ENCODE peak calls at places on chromosomes 6 and 20, in four cellular contexts. Z, R, P and C are unnamed samples.
A peak's percentile ranks its signal among the peaks of the same experiment; 100 is the strongest.

GRCh38 chr6:15698474-15698873 is 35.6 kb upstream of the DTNBP1 start:
- DNase-seq in Z (no peak), R (no peak), P (no peak), C (no peak)

GRCh38 chr6:131459005-131459404 is 114.0 kb upstream of the ARG1 start:
- DNase-seq in Z (no peak), R (no peak), P (no peak), C (no peak)

GRCh38 chr6:170024940-170025339 is 265.9 kb downstream of the DLL1 start:
- DNase-seq in Z (no peak), R (no peak), P (no peak), C (no peak)

GRCh38 chr6:116572162-116572561 is 858 bp downstream of the RWDD1 start:
- DNase-seq in Z (peak; percentile 18), R (peak; percentile 18), P (no peak), C (no peak)

GRCh38 chr6:138817799-138818198 is 21.9 kb downstream of the ECT2L start:
- DNase-seq in Z (no peak), R (no peak), P (no peak), C (no peak)

GRCh38 chr6:20655317-20655716 is 121.1 kb downstream of the CDKAL1 start:
- DNase-seq in Z (no peak), R (no peak), P (no peak), C (no peak)

GRCh38 chr6:35582315-35582714 is 69.6 kb upstream of the TULP1 start:
- DNase-seq in Z (no peak), R (no peak), P (no peak), C (no peak)

GRCh38 chr20:57618091-57618765 is 2.0 kb downstream of the ZBP1 start:
- DNase-seq in Z (no peak), R (no peak), P (peak; percentile 67), C (no peak)

GRCh38 chr6:138570716-138571020 is 71.4 kb upstream of the NHSL1 start:
- DNase-seq in Z (no peak), R (no peak), P (no peak), C (no peak)

GRCh38 chr6:4946521-4946920 is 57.3 kb downstream of the RPP40 start:
- DNase-seq in Z (no peak), R (no peak), P (no peak), C (no peak)

GRCh38 chr20:6709865-6710595 is 57.5 kb upstream of the BMP2 start:
- DNase-seq in Z (no peak), R (no peak), P (no peak), C (no peak)

GRCh38 chr20:38386004-38386403 is 39.7 kb downstream of the LBP start:
- DNase-seq in Z (no peak), R (no peak), P (no peak), C (no peak)

GRCh38 chr20:38222923-38223742 is 37.4 kb downstream of the KIAA1755 start:
- DNase-seq in Z (no peak), R (no peak), P (no peak), C (no peak)

GRCh38 chr6:91653954-91654843 is 1067.3 kb upstream of the MAP3K7 start:
- DNase-seq in Z (no peak), R (no peak), P (no peak), C (no peak)

GRCh38 chr6:4074478-4075235 is 4.3 kb downstream of the FAM217A start:
- DNase-seq in Z (no peak), R (no peak), P (no peak), C (no peak)

GRCh38 chr6:44558315-44559227 is 171.1 kb downstream of the CDC5L start:
- DNase-seq in Z (no peak), R (no peak), P (no peak), C (no peak)

GRCh38 chr6:13500264-13500663 is 12.9 kb upstream of the GFOD1 start:
- DNase-seq in Z (no peak), R (no peak), P (no peak), C (no peak)

GRCh38 chr6:43311681-43312080 is 3.1 kb upstream of the CRIP3 start:
- DNase-seq in Z (no peak), R (no peak), P (no peak), C (no peak)

GRCh38 chr20:37970856-37971245 is 62.4 kb downstream of the TTI1 start:
- DNase-seq in Z (no peak), R (no peak), P (no peak), C (no peak)

GRCh38 chr20:219290-220115 is 7.6 kb upstream of the DEFB129 start:
- DNase-seq in Z (no peak), R (peak; percentile 7), P (no peak), C (no peak)

GRCh38 chr6:111663692-111664564 is 58.2 kb upstream of the TRAF3IP2 start:
- DNase-seq in Z (peak; percentile 66), R (no peak), P (no peak), C (no peak)

GRCh38 chr20:45083127-45083526 is 17.8 kb downstream of the KCNS1 start:
- DNase-seq in Z (no peak), R (no peak), P (no peak), C (no peak)

GRCh38 chr6:88629838-88630462 is 333.5 kb downstream of the RNGTT start:
- DNase-seq in Z (no peak), R (peak; percentile 84), P (no peak), C (no peak)

GRCh38 chr6:16135078-16135477 is 6.2 kb downstream of the MYLIP start:
- DNase-seq in Z (no peak), R (no peak), P (no peak), C (no peak)

GRCh38 chr6:31057426-31058003 is 47.2 kb downstream of the MUC22 start:
- DNase-seq in Z (no peak), R (no peak), P (no peak), C (no peak)

GRCh38 chr6:46062312-46062711 is 46.7 kb upstream of the CLIC5 start:
- DNase-seq in Z (no peak), R (no peak), P (peak; percentile 44), C (no peak)

GRCh38 chr20:58706150-58706892 is 13.7 kb downstream of the NPEPL1 start:
- DNase-seq in Z (no peak), R (no peak), P (peak; percentile 67), C (no peak)

GRCh38 chr20:63540417-63541186 is 3.4 kb upstream of the PTK6 start:
- DNase-seq in Z (no peak), R (no peak), P (no peak), C (no peak)

GRCh38 chr6:85764844-85765243 is 122.2 kb upstream of the SYNCRIP start:
- DNase-seq in Z (no peak), R (no peak), P (no peak), C (no peak)

GRCh38 chr6:155224031-155224451 is 39.8 kb upstream of the CLDN20 start:
- DNase-seq in Z (no peak), R (no peak), P (no peak), C (no peak)

GRCh38 chr6:159701413-159701999 is 8.5 kb upstream of the SOD2 start:
- DNase-seq in Z (peak; percentile 53), R (no peak), P (no peak), C (no peak)

GRCh38 chr6:129609635-129610034 is 100.3 kb downstream of the ARHGAP18 start:
- DNase-seq in Z (no peak), R (no peak), P (no peak), C (no peak)

GRCh38 chr6:30100585-30101422 is 12.1 kb downstream of the TRIM31 start:
- DNase-seq in Z (peak; percentile 40), R (no peak), P (peak; percentile 89), C (peak; percentile 16)

GRCh38 chr20:34709044-34709835 is 5.1 kb downstream of the TP53INP2 start:
- DNase-seq in Z (peak; percentile 85), R (peak; percentile 49), P (peak; percentile 94), C (peak; percentile 76)

GRCh38 chr20:34711813-34712430 is 7.8 kb downstream of the TP53INP2 start:
- DNase-seq in Z (no peak), R (no peak), P (no peak), C (no peak)

GRCh38 chr20:34709836-34710567 is 5.9 kb downstream of the TP53INP2 start:
- DNase-seq in Z (peak; percentile 84), R (no peak), P (peak; percentile 88), C (no peak)

GRCh38 chr20:34710861-34711574 is 6.9 kb downstream of the TP53INP2 start:
- DNase-seq in Z (no peak), R (no peak), P (no peak), C (no peak)

DNA sequence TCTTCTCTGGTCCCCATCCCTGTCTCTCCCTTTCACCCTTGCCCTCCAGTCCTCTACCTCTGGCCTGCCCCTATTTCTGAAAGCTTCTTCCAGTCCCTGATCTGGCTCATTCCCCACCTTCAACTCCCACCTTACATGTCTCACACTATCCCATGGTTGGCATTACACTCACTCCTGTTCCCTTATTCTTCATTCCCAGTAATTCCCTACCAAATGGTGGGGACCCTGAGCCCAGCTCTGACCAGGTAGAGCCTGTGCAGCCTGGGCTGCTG is 6.4 kb downstream of the TP53INP2 start:
- DNase-seq in Z (no peak), R (no peak), P (no peak), C (no peak)
- H3K4me3 ChIP-seq in Z (peak overlapping the region; percentile 81), R (no peak overlapping the region), P (peak overlapping the region; percentile 87), C (no peak overlapping the region)

DNA sequence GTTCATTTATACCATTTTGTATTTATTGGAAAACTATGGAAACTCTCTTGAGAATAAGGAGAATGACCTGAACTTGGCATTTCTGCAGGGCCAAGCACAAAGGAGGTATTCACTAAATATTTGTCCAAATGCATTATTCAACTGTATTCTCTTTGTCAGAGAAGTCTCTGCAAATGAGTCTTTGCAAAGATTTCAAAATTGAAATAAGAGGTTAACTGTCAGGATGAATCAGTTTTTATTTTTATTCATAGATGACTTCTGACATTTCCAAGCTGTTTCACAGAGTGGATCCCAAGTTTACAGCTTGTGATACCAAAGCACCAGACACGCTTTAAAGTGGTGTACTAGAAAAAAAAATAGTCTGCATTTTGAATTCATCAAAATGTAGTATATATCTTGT is 131.6 kb downstream of the UTRN start:
- DNase-seq in Z (no peak), R (no peak), P (no peak), C (no peak)
- H3K4me1 ChIP-seq in Z (peaks cover 27% of the 10 kb centered on the region), R (no peaks in the 10 kb centered on the region), P (peaks cover 26% of the 10 kb centered on the region), C (peaks cover 24% of the 10 kb centered on the region)

GRCh38 chr20:48656661-48657211 is 171.1 kb downstream of the PREX1 start:
- DNase-seq in Z (no peak), R (no peak), P (no peak), C (no peak)
- H3K27ac ChIP-seq in Z (no peak overlapping the region), R (no peak overlapping the region), P (no peak overlapping the region), C (no peak overlapping the region)

DNA sequence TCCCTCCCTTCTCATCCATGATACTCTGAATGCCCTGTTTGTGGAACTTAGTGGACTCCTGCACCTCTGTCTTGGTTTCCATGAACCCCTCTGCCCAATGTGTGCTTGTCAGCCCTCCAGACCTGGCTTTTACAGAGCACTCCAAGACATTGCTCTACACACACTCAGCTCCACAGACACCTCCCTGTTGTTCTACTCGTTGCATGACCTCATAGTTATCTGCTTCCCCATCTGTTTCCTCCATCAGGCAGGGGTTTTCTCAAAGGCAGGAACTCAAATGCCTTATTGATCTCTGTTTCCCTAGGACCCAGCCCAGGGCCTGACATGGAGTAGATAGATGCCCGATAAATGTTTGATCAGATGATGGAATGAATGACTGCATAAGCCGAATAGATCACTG is 13.3 kb downstream of the PLCG1 start:
- DNase-seq in Z (no peak), R (no peak), P (no peak), C (no peak)
- H3K4me3 ChIP-seq in Z (no peak overlapping the region), R (no peak overlapping the region), P (no peak overlapping the region), C (no peak overlapping the region)